ENCODE peak calls at places on chromosomes 6 and 20, in six cellular contexts. Z, E, V, K, I and A are unnamed samples.
A peak's percentile ranks its signal among the peaks of the same experiment; 100 is the strongest.

GRCh38 chr6:99146716-99147115 is 199.0 kb upstream of the FBXL4 start:
- DNase-seq in Z (no peak), E (no peak), V (no peak), K (no peak), I (no peak), A (no peak)

GRCh38 chr6:45187841-45188240 is 140.3 kb upstream of the RUNX2 start:
- DNase-seq in Z (no peak), E (no peak), V (no peak), K (no peak), I (no peak), A (no peak)

GRCh38 chr6:149884617-149885016 is 13.3 kb downstream of the RAET1E start:
- DNase-seq in Z (no peak), E (no peak), V (no peak), K (no peak), I (no peak), A (no peak)

GRCh38 chr6:75296811-75297779 is 12.5 kb upstream of the TMEM30A start:
- DNase-seq in Z (peak; percentile 65), E (no peak), V (no peak), K (no peak), I (no peak), A (no peak)

GRCh38 chr6:137846772-137847313 is 20.2 kb upstream of the TNFAIP3 start:
- DNase-seq in Z (no peak), E (peak; percentile 85), V (no peak), K (no peak), I (peak; percentile 82), A (no peak)

GRCh38 chr6:14517536-14518105 is 400.0 kb downstream of the CD83 start:
- DNase-seq in Z (no peak), E (no peak), V (no peak), K (peak; percentile 41), I (no peak), A (no peak)

GRCh38 chr6:84411060-84411629 is 183.7 kb upstream of the CEP162 start:
- DNase-seq in Z (no peak), E (no peak), V (no peak), K (no peak), I (no peak), A (no peak)

GRCh38 chr20:31394900-31395299 is 4.5 kb upstream of the DEFB119 start:
- DNase-seq in Z (no peak), E (no peak), V (no peak), K (no peak), I (no peak), A (no peak)

GRCh38 chr6:4907602-4908001 is 96.2 kb downstream of the RPP40 start:
- DNase-seq in Z (no peak), E (no peak), V (no peak), K (no peak), I (no peak), A (no peak)

GRCh38 chr6:4909063-4909645 is 94.7 kb downstream of the RPP40 start:
- DNase-seq in Z (no peak), E (no peak), V (no peak), K (no peak), I (no peak), A (no peak)

GRCh38 chr6:4908062-4908461 is 95.8 kb downstream of the RPP40 start:
- DNase-seq in Z (no peak), E (no peak), V (no peak), K (no peak), I (no peak), A (no peak)

GRCh38 chr6:4912559-4912958 is 91.3 kb downstream of the RPP40 start:
- DNase-seq in Z (no peak), E (no peak), V (no peak), K (no peak), I (no peak), A (no peak)

GRCh38 chr6:4910060-4910746 is 93.6 kb downstream of the RPP40 start:
- DNase-seq in Z (no peak), E (no peak), V (no peak), K (no peak), I (no peak), A (no peak)
- H3K4me1 ChIP-seq in Z (peaks cover 10% of the 10 kb centered on the region), E (peaks cover 41% of the 10 kb centered on the region), V (peaks cover 20% of the 10 kb centered on the region), K (peaks cover 9% of the 10 kb centered on the region), I (peaks cover 6% of the 10 kb centered on the region), A (peaks cover 22% of the 10 kb centered on the region)

DNA sequence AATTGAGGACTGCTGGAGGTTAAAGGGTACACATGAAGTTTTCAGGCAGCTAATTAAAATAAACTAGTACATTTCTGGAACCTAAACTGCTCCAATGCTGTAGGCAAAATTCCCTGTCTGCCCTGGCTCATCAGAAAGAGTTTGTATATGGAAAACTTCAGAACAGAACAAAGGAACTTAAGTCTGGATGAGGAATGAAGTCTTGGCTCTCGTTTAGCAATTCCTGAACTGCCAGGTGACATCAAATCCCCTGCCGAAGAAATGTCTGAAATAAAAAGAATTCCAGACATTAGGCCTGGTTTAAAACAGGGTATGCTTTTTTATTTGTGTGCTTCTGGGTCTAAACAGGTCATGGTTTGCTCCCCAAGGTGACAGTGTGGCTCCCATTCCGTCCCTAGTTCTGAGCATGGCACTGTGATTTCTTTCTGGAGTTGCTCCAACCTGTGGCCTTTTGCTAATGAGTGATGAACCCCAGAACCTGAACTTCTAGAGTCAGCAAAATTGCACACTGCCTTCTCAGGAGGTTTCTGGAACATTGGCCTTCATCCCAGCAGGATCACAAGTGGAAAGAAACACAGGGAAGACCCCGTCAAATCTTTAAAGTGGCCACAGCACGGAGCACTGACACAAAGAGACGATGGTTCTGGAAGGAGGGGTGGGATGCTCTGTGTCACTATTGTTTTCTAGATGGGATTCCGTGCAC is 129.4 kb upstream of the NAA20 start:
- DNase-seq in Z (no peak), E (no peak), V (no peak), K (no peak), I (no peak), A (no peak)
- H3K27ac ChIP-seq in Z (no peak overlapping the region), E (peak overlapping the region; percentile 80), V (peak overlapping the region; percentile 77), K (peak overlapping the region; percentile 89), I (peak overlapping the region; percentile 97), A (peak overlapping the region; percentile 98)

GRCh38 chr6:37005061-37005810 is at the start of gene FGD2:
- DNase-seq in Z (no peak), E (peak; percentile 90), V (no peak), K (no peak), I (no peak), A (no peak)
- H3K4me1 ChIP-seq in Z (no peaks in the 10 kb centered on the region), E (peaks cover 35% of the 10 kb centered on the region), V (no peaks in the 10 kb centered on the region), K (no peaks in the 10 kb centered on the region), I (no peaks in the 10 kb centered on the region), A (peaks cover 2% of the 10 kb centered on the region)

GRCh38 chr20:36833275-36834020 is 42.5 kb upstream of the TLDC2 start:
- DNase-seq in Z (no peak), E (no peak), V (no peak), K (peak; percentile 66), I (peak; percentile 73), A (peak; percentile 72)
- H3K27ac ChIP-seq in Z (peak overlapping the region; percentile 52), E (peak overlapping the region; percentile 75), V (no peak overlapping the region), K (peak overlapping the region; percentile 86), I (peak overlapping the region; percentile 95), A (no peak overlapping the region)

DNA sequence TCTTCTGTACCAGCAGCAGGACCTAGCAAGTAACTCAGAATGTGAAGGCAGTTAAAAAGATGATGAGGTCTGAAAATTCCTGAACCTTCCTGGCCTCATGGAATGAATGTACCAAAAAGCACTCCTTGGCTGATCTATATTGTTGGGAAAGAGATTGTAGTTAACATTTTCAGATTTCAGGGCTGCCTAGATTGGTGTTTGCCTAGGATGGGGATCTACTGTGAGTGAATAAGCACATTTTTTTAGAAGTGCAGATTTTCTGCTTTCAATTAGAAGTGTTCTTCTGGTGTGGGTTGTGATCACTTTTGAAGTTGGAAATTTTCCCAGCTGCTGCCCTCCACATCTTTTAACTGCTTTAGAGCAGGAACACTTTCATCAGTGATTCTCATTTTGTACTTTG is 6.2 kb downstream of the MYLIP start:
- DNase-seq in Z (no peak), E (no peak), V (no peak), K (no peak), I (no peak), A (no peak)
- H3K4me1 ChIP-seq in Z (peaks cover 27% of the 10 kb centered on the region), E (peaks cover 97% of the 10 kb centered on the region), V (peaks cover 64% of the 10 kb centered on the region), K (peaks cover 36% of the 10 kb centered on the region), I (peaks cover 50% of the 10 kb centered on the region), A (peaks cover 35% of the 10 kb centered on the region)